ENCODE peak calls at places on chromosomes 3 and 15, in nine cellular contexts. I is ovary, M is A549, B is tibial nerve, L is stomach, W is GM12878, F is sigmoid colon, V is transverse colon, X is HepG2. Y is an unnamed sample. For H3K4me1, the result is how much of the 10 kb centered on the place peaks cover.

GRCh38 chr15:93584021-93584420 is 495.0 kb upstream of the RGMA start:
- DNase-seq in M (no peak), V (no peak), X (no peak), B (no peak), F (no peak), W (no peak), I (peak), L (no peak), Y (no peak)

GRCh38 chr3:151305081-151305777 is 11.4 kb downstream of the GPR87 start:
- DNase-seq in I (no peak), F (peak), M (peak), X (peak), W (no peak), B (peak), V (peak), L (peak), Y (no peak)

GRCh38 chr15:31023841-31024240 is 32.4 kb upstream of the MTMR10 start:
- DNase-seq in X (no peak), L (no peak), V (no peak), I (no peak), F (no peak), B (no peak), M (no peak), W (no peak), Y (no peak)

GRCh38 chr3:62186967-62187366 is 186.4 kb downstream of the FEZF2 start:
- DNase-seq in V (no peak), M (peak), X (peak), L (no peak), F (no peak), W (no peak), B (no peak), I (peak), Y (no peak)

GRCh38 chr3:20043825-20044224 is 3.6 kb downstream of the KAT2B start:
- DNase-seq in W (no peak), F (no peak), V (no peak), I (no peak), B (no peak), L (no peak), X (no peak), M (no peak), Y (no peak)

GRCh38 chr3:115725800-115726199 is 102.5 kb downstream of the GAP43 start:
- DNase-seq in L (no peak), W (no peak), F (no peak), M (no peak), X (peak), V (no peak), B (no peak), I (no peak), Y (no peak)

GRCh38 chr3:128647307-128647706 is 3.3 kb downstream of the RPN1 start:
- DNase-seq in B (no peak), X (no peak), V (no peak), W (no peak), F (no peak), I (no peak), L (no peak), M (no peak), Y (no peak)

GRCh38 chr3:182331356-182331755 is 461.9 kb upstream of the ATP11B start:
- DNase-seq in L (no peak), X (no peak), B (peak), F (no peak), M (no peak), W (no peak), I (no peak), V (no peak), Y (no peak)

GRCh38 chr15:63805993-63806980 is 27.5 kb downstream of the HERC1 start:
- DNase-seq in V (no peak), W (no peak), X (no peak), L (no peak), B (no peak), I (no peak), F (no peak), M (no peak), Y (no peak)

GRCh38 chr15:82875411-82876003 is 66.1 kb downstream of the WHAMM start:
- DNase-seq in V (no peak), I (no peak), M (no peak), W (no peak), B (no peak), L (no peak), X (no peak), F (no peak), Y (no peak)

GRCh38 chr3:51967384-51968174 is at the start of gene PCBP4:
- DNase-seq in V (peak), W (no peak), B (peak), X (peak), F (peak), L (peak), M (no peak), I (peak), Y (no peak)

GRCh38 chr15:93027413-93027812 is 61.6 kb downstream of the RGMA start:
- DNase-seq in L (no peak), W (no peak), B (no peak), X (no peak), M (no peak), F (peak), I (no peak), V (no peak), Y (peak)

GRCh38 chr15:72599855-72600464 is 54.5 kb upstream of the GOLGA6B start:
- DNase-seq in I (no peak), F (no peak), B (peak), L (no peak), M (peak), X (peak), W (no peak), V (no peak), Y (no peak)

GRCh38 chr3:136818851-136819783 is at the start of gene SLC35G2:
- DNase-seq in W (no peak), B (peak), V (peak), F (peak), M (peak), I (peak), L (peak), X (peak), Y (peak)

GRCh38 chr3:170360916-170361315 is 3.4 kb downstream of the SKIL start:
- DNase-seq in X (no peak), F (no peak), B (no peak), L (no peak), V (no peak), M (no peak), W (no peak), I (no peak), Y (no peak)

GRCh38 chr3:134201201-134202130 is 49.2 kb downstream of the RYK start:
- DNase-seq in F (no peak), V (no peak), I (no peak), X (no peak), M (no peak), W (no peak), L (no peak), B (no peak), Y (no peak)

GRCh38 chr3:14518432-14518802 is 21.7 kb downstream of the GRIP2 start:
- DNase-seq in V (no peak), M (no peak), I (peak), X (no peak), B (no peak), W (no peak), L (no peak), F (no peak), Y (peak)

GRCh38 chr3:183653209-183654064 is 18.0 kb downstream of the KLHL24 start:
- DNase-seq in V (no peak), I (no peak), F (no peak), W (no peak), B (no peak), L (no peak), M (no peak), X (no peak), Y (no peak)

GRCh38 chr3:181358555-181358954 is 353.2 kb upstream of the SOX2 start:
- DNase-seq in W (peak), V (no peak), X (no peak), I (no peak), B (no peak), F (no peak), L (no peak), M (no peak), Y (no peak)

GRCh38 chr15:27977656-27978055 is 121.5 kb downstream of the OCA2 start:
- DNase-seq in I (no peak), M (no peak), B (no peak), W (no peak), L (no peak), X (no peak), V (no peak), F (no peak), Y (no peak)

GRCh38 chr3:12553921-12554391 is 2.9 kb upstream of the MKRN2 start:
- DNase-seq in V (peak), M (no peak), W (no peak), B (no peak), I (peak), X (no peak), F (no peak), L (no peak), Y (no peak)

GRCh38 chr3:12395349-12396012 is 88.8 kb upstream of the TSEN2 start:
- DNase-seq in L (no peak), M (no peak), X (no peak), F (no peak), V (no peak), B (no peak), I (no peak), W (peak), Y (no peak)

GRCh38 chr15:58742424-58743160 is 6.9 kb downstream of the ADAM10 start:
- DNase-seq in M (no peak), F (no peak), V (no peak), I (no peak), L (no peak), X (peak), W (no peak), B (no peak), Y (no peak)

GRCh38 chr15:83764201-83764839 is 110.4 kb downstream of the ADAMTSL3 start:
- DNase-seq in B (no peak), I (no peak), X (no peak), W (no peak), F (no peak), L (no peak), V (no peak), M (no peak), Y (no peak)

GRCh38 chr3:128263946-128264345 is 110.7 kb downstream of the EEFSEC start:
- DNase-seq in L (no peak), B (no peak), X (no peak), M (no peak), V (no peak), W (no peak), F (no peak), I (peak), Y (no peak)

GRCh38 chr3:157981819-157982218 is 124.4 kb downstream of the SHOX2 start:
- DNase-seq in I (no peak), X (no peak), F (no peak), V (no peak), B (no peak), W (no peak), L (no peak), M (no peak), Y (no peak)

GRCh38 chr3:12620729-12621128 is 43.2 kb downstream of the RAF1 start:
- DNase-seq in W (no peak), I (no peak), L (no peak), F (no peak), V (no peak), B (no peak), X (no peak), M (no peak), Y (no peak)

GRCh38 chr3:152234657-152235375 is 33.9 kb upstream of the MBNL1 start:
- DNase-seq in V (no peak), W (no peak), L (no peak), X (no peak), M (no peak), F (no peak), B (no peak), I (no peak), Y (no peak)

GRCh38 chr15:68333775-68334470 is 56.4 kb downstream of the FEM1B start:
- DNase-seq in L (no peak), V (peak), B (no peak), M (no peak), I (no peak), W (no peak), X (no peak), F (peak), Y (no peak)

GRCh38 chr3:136586580-136586979 is 165.6 kb downstream of the STAG1 start:
- DNase-seq in F (no peak), L (no peak), V (no peak), B (no peak), M (no peak), W (no peak), I (no peak), X (peak), Y (no peak)

GRCh38 chr3:42841332-42841731 is 32.1 kb downstream of the ACKR2 start:
- DNase-seq in V (no peak), I (no peak), F (no peak), L (no peak), B (no peak), W (no peak), X (no peak), M (no peak), Y (no peak)

GRCh38 chr15:80744826-80745225 is 34.3 kb upstream of the CEMIP start:
- DNase-seq in F (no peak), M (no peak), L (no peak), X (no peak), I (no peak), V (no peak), W (no peak), B (no peak), Y (no peak)

GRCh38 chr3:153219147-153219546 is 57.1 kb downstream of the RAP2B start:
- DNase-seq in V (no peak), W (no peak), X (no peak), F (no peak), B (no peak), I (no peak), L (no peak), M (no peak), Y (no peak)

GRCh38 chr3:35183915-35184675 is 455.2 kb upstream of the ARPP21 start:
- DNase-seq in V (no peak), B (no peak), M (no peak), F (no peak), I (no peak), W (no peak), X (no peak), L (no peak), Y (no peak)
- TF ChIP-seq EP300 in V (no peak), B (no peak), M (no peak), F (no peak), I (no peak), W (no peak), X (no peak), L (no peak), Y (no peak)

GRCh38 chr15:70629735-70630273 is 133.6 kb downstream of the UACA start:
- DNase-seq in I (no peak), F (no peak), L (no peak), V (no peak), M (no peak), W (no peak), X (no peak), B (no peak), Y (no peak)

GRCh38 chr15:70625438-70625837 is 137.9 kb downstream of the UACA start:
- DNase-seq in X (no peak), W (no peak), V (no peak), B (peak), M (no peak), F (no peak), I (no peak), L (no peak), Y (no peak)

GRCh38 chr15:70627734-70628541 is 135.4 kb downstream of the UACA start:
- DNase-seq in V (no peak), L (no peak), W (no peak), I (no peak), B (no peak), X (no peak), F (no peak), M (no peak), Y (no peak)

GRCh38 chr15:70627322-70627721 is 136.0 kb downstream of the UACA start:
- DNase-seq in B (no peak), V (no peak), W (no peak), M (no peak), L (no peak), X (no peak), F (no peak), I (no peak), Y (no peak)

DNA sequence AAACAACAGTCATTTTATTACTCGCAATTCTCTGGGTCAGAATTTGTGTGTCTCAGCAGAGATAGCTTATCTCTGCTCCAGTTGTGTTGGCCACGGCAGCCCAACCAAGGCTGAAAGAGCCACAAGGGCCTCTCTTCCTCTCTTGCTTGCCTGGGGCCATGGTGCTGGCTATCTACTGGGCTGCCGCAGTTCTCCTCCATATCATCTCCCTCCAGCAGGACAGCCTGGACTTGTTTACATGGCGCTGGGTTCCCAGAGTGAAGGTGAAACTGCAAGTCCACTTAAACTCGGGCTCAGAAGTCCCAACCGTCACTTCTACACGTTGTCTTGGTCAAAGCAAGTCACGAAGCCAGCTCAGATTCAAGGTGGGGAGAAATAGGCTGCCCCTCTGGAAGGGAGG is 134.8 kb downstream of the UACA start:
- DNase-seq in X (no peak), V (no peak), F (no peak), L (no peak), M (no peak), I (no peak), W (no peak), B (no peak), Y (no peak)
- H3K4me1 ChIP-seq in X (under half), V (under half), F (under half), L (under half), M (under half), I (under half), W (under half), B (under half), Y (under half)

GRCh38 chr3:48267782-48268181 is 26.9 kb downstream of the ZNF589 start:
- DNase-seq in W (no peak), I (no peak), V (peak), B (no peak), M (no peak), L (no peak), F (no peak), X (no peak), Y (no peak)

GRCh38 chr3:48269592-48269991 is 28.7 kb downstream of the ZNF589 start:
- DNase-seq in V (no peak), L (no peak), F (no peak), M (no peak), B (no peak), I (no peak), X (no peak), W (no peak), Y (no peak)

GRCh38 chr3:48268381-48268935 is 27.6 kb downstream of the ZNF589 start:
- DNase-seq in B (no peak), V (peak), W (peak), M (no peak), I (no peak), L (peak), X (no peak), F (no peak), Y (peak)

GRCh38 chr3:48270306-48270705 is 29.4 kb downstream of the ZNF589 start:
- DNase-seq in W (no peak), V (no peak), X (no peak), I (no peak), M (no peak), L (no peak), B (no peak), F (no peak), Y (no peak)

GRCh38 chr3:48268936-48269551 is 28.1 kb downstream of the ZNF589 start:
- DNase-seq in I (no peak), F (no peak), V (peak), X (no peak), W (no peak), B (peak), M (no peak), L (no peak), Y (no peak)
- TF ChIP-seq EP300 in I (no peak), F (no peak), V (no peak), X (no peak), W (no peak), B (no peak), M (no peak), L (no peak), Y (no peak)

DNA sequence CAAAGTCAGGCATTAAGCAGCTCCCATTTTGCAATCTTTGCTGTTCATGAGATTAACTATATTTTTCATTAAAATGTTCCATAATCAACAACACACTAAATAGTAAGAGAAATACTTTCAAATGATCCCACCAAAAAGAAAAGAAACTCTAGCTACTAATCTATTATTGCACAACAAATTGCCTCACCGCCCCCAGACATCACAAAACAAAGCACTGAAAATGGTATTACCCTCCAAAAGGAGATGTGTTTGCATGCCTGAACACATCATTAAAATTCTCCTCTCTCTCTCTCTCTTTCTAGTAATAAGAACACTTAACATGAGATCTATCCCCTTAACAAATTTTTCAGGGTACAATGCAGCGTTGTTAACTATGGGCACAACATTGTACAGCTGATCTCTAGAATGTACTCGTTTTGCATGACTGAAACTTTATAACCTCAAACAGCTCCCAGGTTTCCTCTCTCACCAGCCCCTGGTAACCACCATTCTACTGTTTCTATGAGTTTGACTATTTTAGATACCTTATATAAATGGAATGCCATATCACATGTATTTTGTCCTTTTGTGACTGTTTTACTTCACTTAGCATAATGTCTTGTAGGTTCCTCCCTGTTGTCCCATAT is 33.1 kb downstream of the WNT5A start:
- DNase-seq in W (peak), L (no peak), V (no peak), X (no peak), M (no peak), I (no peak), B (no peak), F (no peak), Y (no peak)
- H3K4me1 ChIP-seq in W (under half), L (under half), V (under half), X (under half), M (under half), I (under half), B (under half), F (under half), Y (under half)

GRCh38 chr3:4581452-4581851 is 88.3 kb downstream of the ITPR1 start:
- DNase-seq in V (no peak), B (no peak), M (no peak), X (no peak), F (no peak), W (no peak), L (no peak), I (no peak), Y (no peak)
- TF ChIP-seq EP300 in V (no peak), B (no peak), M (no peak), X (no peak), F (no peak), W (no peak), L (no peak), I (no peak), Y (no peak)

DNA sequence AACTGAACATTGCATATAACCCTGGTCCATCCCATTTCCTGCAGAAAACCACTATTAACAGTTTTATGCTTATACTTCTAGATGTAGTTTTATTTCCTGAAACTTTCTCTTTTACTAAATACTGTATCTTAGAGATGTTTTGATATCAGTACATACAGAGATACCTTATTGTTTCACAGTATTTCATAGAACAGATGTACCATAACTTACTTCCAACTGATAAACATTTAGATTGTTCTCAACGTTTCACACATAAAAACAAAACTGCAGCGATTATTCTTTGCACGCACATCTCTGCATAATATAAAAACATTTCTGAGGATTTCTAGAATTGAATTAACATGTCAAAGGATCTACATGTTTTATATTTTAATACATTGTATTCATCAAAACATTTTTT is 2.6 kb downstream of the ZNF80 start:
- DNase-seq in W (no peak), I (no peak), F (no peak), L (no peak), X (no peak), V (no peak), B (no peak), M (no peak), Y (no peak)
- H3K4me1 ChIP-seq in W (under half), I (under half), F (under half), L (under half), X (under half), V (under half), B (under half), M (under half), Y (under half)

GRCh38 chr15:42544858-42545629 is 3.5 kb downstream of the LRRC57 start:
- DNase-seq in X (no peak), F (no peak), I (no peak), M (no peak), B (no peak), L (no peak), V (no peak), W (no peak), Y (no peak)
- TF ChIP-seq EP300 in X (no peak), F (no peak), I (no peak), M (no peak), B (peak), L (no peak), V (no peak), W (no peak), Y (no peak)

DNA sequence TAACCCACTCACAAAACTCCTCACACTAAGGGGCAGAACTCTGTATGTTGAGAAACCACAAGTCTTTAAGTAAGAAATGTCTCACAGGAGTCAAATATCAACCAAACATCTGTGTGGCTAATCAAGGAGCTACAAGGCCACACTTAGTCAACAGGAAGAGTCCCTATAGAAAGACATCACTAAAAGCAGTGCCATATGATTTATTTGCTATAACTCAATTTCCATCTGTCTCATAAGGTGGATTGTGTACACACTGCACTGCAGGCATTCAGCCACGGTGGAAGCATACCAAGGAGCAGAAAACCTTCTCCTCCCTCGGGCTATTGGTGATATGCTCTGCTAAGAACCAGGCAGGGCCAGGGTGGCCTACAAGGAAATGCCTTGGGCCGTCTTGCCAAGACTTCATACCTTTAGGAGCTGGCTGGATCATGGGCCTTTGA is 197.6 kb upstream of the CFAP20DC start:
- DNase-seq in M (no peak), V (no peak), I (no peak), W (peak), B (no peak), F (no peak), X (no peak), L (peak), Y (no peak)
- H3K4me1 ChIP-seq in M (under half), V (under half), I (under half), W (under half), B (under half), F (under half), X (under half), L (under half), Y (under half)

Y was measured in suprapubic skin.